ENCODE peak calls at places on chromosomes 12 and 14, in nine cellular contexts. W is trophoblast cell, C is K562, R is neural progenitor cell, T is fibroblast of lung, X is endothelial cell of umbilical vein, N is mammary epithelial cell, O is OCI-LY7, F is GM12878. K is an unnamed sample.

GRCh38 chr14:72024043-72024407 is 91.8 kb downstream of the RGS6 start:
- DNase-seq in W (peak; percentile 45), C (peak; percentile 23), R (peak; percentile 72), T (peak; percentile 8), X (peak; percentile 2), N (peak; percentile 14), O (peak; percentile 53), F (peak; percentile 43), K (no peak)

GRCh38 chr14:63287661-63288483 is 30.9 kb downstream of the GPHB5 start:
- DNase-seq in W (peak; percentile 24), C (no peak), R (no peak), T (peak; percentile 56), X (no peak), N (no peak), O (no peak), F (no peak), K (peak; percentile 5)

GRCh38 chr14:51614707-51615106 is 37.0 kb upstream of the FRMD6 start:
- DNase-seq in W (no peak), C (no peak), R (no peak), T (peak; percentile 91), X (no peak), N (peak; percentile 52), O (no peak), F (no peak), K (no peak)

GRCh38 chr14:68816183-68816942 is 23.5 kb upstream of the ZFP36L1 start:
- DNase-seq in W (peak; percentile 86), C (peak; percentile 87), R (peak; percentile 95), T (peak; percentile 88), X (peak; percentile 89), N (peak; percentile 82), O (peak; percentile 95), F (no peak), K (no peak)

GRCh38 chr12:8648598-8649205 is 13.9 kb downstream of the MFAP5 start:
- DNase-seq in W (no peak), C (no peak), R (no peak), T (no peak), X (no peak), N (no peak), O (peak; percentile 63), F (peak; percentile 95), K (no peak)

GRCh38 chr14:83520837-83521236 is 1987.2 kb upstream of the SEL1L start:
- DNase-seq in W (no peak), C (no peak), R (no peak), T (peak; percentile 2), X (no peak), N (no peak), O (no peak), F (no peak), K (no peak)

GRCh38 chr12:130799051-130799450 is 40.0 kb downstream of the STX2 start:
- DNase-seq in W (no peak), C (no peak), R (no peak), T (no peak), X (no peak), N (no peak), O (no peak), F (no peak), K (peak; percentile 30)

GRCh38 chr12:124740691-124741137 is 123.0 kb downstream of the SCARB1 start:
- DNase-seq in W (peak; percentile 81), C (peak; percentile 26), R (no peak), T (peak; percentile 72), X (peak; percentile 87), N (peak; percentile 83), O (no peak), F (no peak), K (no peak)

GRCh38 chr14:99282261-99283050 is 10.5 kb upstream of the BCL11B start:
- DNase-seq in W (no peak), C (no peak), R (no peak), T (no peak), X (no peak), N (no peak), O (no peak), F (no peak), K (no peak)

GRCh38 chr12:96040305-96041133 is 5.1 kb upstream of the LTA4H start:
- DNase-seq in W (no peak), C (no peak), R (no peak), T (peak; percentile 52), X (no peak), N (no peak), O (no peak), F (no peak), K (no peak)

GRCh38 chr12:25241171-25242020 is 9.3 kb downstream of the KRAS start:
- DNase-seq in W (no peak), C (no peak), R (peak; percentile 51), T (peak; percentile 47), X (peak; percentile 55), N (no peak), O (peak; percentile 66), F (no peak), K (no peak)

GRCh38 chr14:52641745-52642144 is 53.6 kb downstream of the ERO1A start:
- DNase-seq in W (no peak), C (no peak), R (no peak), T (no peak), X (no peak), N (no peak), O (no peak), F (no peak), K (no peak)

DNA sequence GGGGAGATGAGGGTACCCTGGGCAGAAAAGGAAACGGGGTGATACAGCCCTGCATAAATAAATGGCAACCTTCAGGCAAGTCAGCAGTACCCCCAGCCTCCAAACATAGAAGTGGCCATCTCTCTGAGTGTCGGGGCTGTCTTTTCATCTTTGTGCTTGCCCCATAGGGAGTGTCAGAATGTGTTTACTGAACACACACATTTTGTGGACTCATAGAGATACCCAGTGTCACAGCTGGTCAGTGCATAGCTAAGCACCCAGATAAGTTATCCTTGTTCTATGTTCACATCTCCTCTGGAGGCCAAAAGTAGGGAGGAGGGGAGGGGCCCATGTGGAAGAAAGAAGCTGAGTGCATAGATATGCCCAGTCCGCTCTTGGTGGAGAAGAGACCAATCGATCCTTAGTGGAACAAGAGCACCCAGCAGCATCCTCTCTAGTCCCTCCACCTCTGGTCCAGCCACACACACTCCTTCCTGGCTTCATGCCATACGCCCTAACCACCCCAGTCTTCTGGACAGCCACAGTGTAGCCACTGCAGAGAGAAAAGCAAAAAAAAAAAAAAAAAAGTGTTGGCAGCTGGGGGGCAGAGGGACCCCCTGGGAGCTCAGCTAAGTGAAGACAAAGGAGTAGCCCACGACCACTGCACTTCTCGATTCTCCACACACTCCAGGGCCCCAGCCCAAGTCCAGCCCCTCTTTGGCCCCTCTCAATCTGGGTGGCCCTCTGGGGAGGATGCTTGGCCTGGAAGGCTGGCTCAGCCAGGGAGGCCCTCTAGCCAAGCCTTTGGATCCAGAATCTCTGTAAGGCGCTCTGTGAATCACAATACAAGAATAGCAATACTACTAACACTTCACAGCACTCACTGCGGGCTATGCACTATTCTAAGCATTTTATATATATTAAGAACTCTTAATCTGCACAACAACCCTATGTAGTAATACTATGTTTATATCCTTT is 2.6 kb downstream of the ITGA7 start:
- DNase-seq in W (no peak), C (no peak), R (no peak), T (no peak), X (no peak), N (no peak), O (no peak), F (no peak), K (no peak)
- H3K79me2 ChIP-seq in W (no peaks in the 10 kb centered on the region), C (no peaks in the 10 kb centered on the region), R (peaks cover 38% of the 10 kb centered on the region), T (peaks cover 28% of the 10 kb centered on the region), X (no peaks in the 10 kb centered on the region), N (no peaks in the 10 kb centered on the region), O (no peaks in the 10 kb centered on the region), F (no peaks in the 10 kb centered on the region), K (no peaks in the 10 kb centered on the region)

DNA sequence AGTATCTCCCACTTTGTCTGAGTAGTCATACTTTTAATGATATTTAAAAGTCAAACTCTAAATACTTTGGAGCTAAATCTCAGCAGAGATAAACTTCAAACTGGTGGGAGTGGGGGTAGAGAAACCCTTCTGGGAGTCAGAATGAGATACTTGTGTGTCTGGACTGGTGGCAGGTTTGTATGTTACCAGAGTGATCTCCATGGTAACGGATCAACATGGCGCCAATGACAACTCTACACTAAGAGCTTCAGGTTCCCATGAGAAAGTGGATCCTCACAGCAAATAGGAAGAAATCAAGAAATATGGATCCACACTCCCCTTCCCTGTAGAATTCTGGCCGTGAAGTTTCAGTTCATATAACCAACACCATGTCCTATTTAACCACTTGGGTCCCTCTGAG is 121.9 kb downstream of the ETV6 start:
- DNase-seq in W (peak; percentile 66), C (no peak), R (no peak), T (peak; percentile 56), X (no peak), N (peak; percentile 37), O (no peak), F (no peak), K (no peak)
- H3K79me2 ChIP-seq in W (no peaks in the 10 kb centered on the region), C (no peaks in the 10 kb centered on the region), R (no peaks in the 10 kb centered on the region), T (no peaks in the 10 kb centered on the region), X (peaks cover 43% of the 10 kb centered on the region), N (peaks cover 40% of the 10 kb centered on the region), O (peaks cover 14% of the 10 kb centered on the region), F (peaks cover 91% of the 10 kb centered on the region), K (no peaks in the 10 kb centered on the region)

GRCh38 chr12:47704719-47705118 is 1.1 kb downstream of the RPAP3 start:
- DNase-seq in W (no peak), C (no peak), R (no peak), T (no peak), X (no peak), N (no peak), O (no peak), F (no peak), K (no peak)
- H3K79me2 ChIP-seq in W (peaks cover 7% of the 10 kb centered on the region), C (peaks cover 74% of the 10 kb centered on the region), R (peaks cover 56% of the 10 kb centered on the region), T (peaks cover 11% of the 10 kb centered on the region), X (peaks cover 22% of the 10 kb centered on the region), N (peaks cover 30% of the 10 kb centered on the region), O (peaks cover 70% of the 10 kb centered on the region), F (peaks cover 38% of the 10 kb centered on the region), K (peaks cover 23% of the 10 kb centered on the region)

GRCh38 chr12:21644516-21644915 is 13.1 kb downstream of the LDHB start:
- DNase-seq in W (no peak), C (no peak), R (no peak), T (no peak), X (no peak), N (no peak), O (no peak), F (no peak), K (no peak)

GRCh38 chr12:21649034-21649433 is 8.6 kb downstream of the LDHB start:
- DNase-seq in W (no peak), C (no peak), R (no peak), T (no peak), X (no peak), N (no peak), O (no peak), F (no peak), K (no peak)

GRCh38 chr12:21643758-21644157 is 13.9 kb downstream of the LDHB start:
- DNase-seq in W (no peak), C (no peak), R (no peak), T (no peak), X (no peak), N (no peak), O (no peak), F (no peak), K (no peak)

GRCh38 chr12:21648378-21648777 is 9.3 kb downstream of the LDHB start:
- DNase-seq in W (no peak), C (no peak), R (no peak), T (no peak), X (no peak), N (no peak), O (no peak), F (no peak), K (no peak)

DNA sequence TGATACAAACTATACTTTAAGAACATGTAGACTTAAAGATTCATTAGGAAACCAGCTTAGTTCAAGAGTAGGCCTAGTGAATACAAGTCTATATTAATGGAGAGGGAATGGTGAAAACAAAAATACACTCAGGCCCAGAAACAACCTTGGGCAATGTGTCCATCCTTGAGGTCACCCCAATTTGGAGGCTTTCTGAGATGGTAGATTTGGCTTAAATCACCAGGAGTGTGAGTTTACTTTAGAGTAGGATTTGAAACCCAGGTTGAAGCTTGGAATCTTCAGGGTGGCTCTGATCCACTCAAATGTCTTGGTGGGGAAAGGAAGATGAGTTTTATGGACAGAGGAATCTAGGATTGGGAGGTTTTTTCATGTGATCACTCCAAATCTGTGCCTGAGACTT is 10.5 kb downstream of the LDHB start:
- DNase-seq in W (no peak), C (no peak), R (no peak), T (no peak), X (no peak), N (no peak), O (no peak), F (no peak), K (no peak)
- H3K79me2 ChIP-seq in W (no peaks in the 10 kb centered on the region), C (peaks cover 78% of the 10 kb centered on the region), R (peaks cover 90% of the 10 kb centered on the region), T (peaks cover 9% of the 10 kb centered on the region), X (peaks cover 47% of the 10 kb centered on the region), N (peaks cover 58% of the 10 kb centered on the region), O (peaks cover 77% of the 10 kb centered on the region), F (peaks cover 20% of the 10 kb centered on the region), K (peaks cover 41% of the 10 kb centered on the region)

K was measured in keratinocyte.